ENCODE peak calls at places on chromosomes 16 and 17, in nine cellular contexts. F is suprapubic skin; I is aorta; K is tibial nerve; T is fibroblast of lung; L is CD4-positive, alpha-beta T cell; D is AG04450; Z is H1; Y is thoracic aorta. R is an unnamed sample.
A peak's percentile ranks its signal among the peaks of the same experiment; 100 is the strongest.

GRCh38 chr17:76562734-76563148 is 22.9 kb downstream of the PRCD start:
- DNase-seq in F (no peak), I (no peak), K (no peak), T (peak; percentile 90), L (no peak), D (peak; percentile 72), Z (no peak), Y (no peak), R (peak; percentile 65)

GRCh38 chr16:89860747-89861304 is 12.6 kb upstream of the TCF25 start:
- DNase-seq in F (no peak), I (peak; percentile 85), K (peak; percentile 29), T (peak; percentile 10), L (peak; percentile 67), D (no peak), Z (peak; percentile 65), Y (no peak), R (peak; percentile 50)

GRCh38 chr16:84358601-84359295 is 9.6 kb upstream of the ATP2C2 start:
- DNase-seq in F (no peak), I (no peak), K (no peak), T (no peak), L (no peak), D (no peak), Z (no peak), Y (no peak), R (no peak)

GRCh38 chr17:46894024-46894423 is 28.9 kb upstream of the GOSR2 start:
- DNase-seq in F (no peak), I (no peak), K (no peak), T (no peak), L (no peak), D (no peak), Z (no peak), Y (no peak), R (no peak)

GRCh38 chr17:17297217-17297616 is 6.0 kb upstream of the NT5M start:
- DNase-seq in F (no peak), I (no peak), K (no peak), T (no peak), L (no peak), D (no peak), Z (no peak), Y (no peak), R (no peak)

GRCh38 chr17:50049636-50050035 is 6.3 kb upstream of the ITGA3 start:
- DNase-seq in F (peak; percentile 36), I (peak; percentile 16), K (no peak), T (no peak), L (no peak), D (no peak), Z (no peak), Y (no peak), R (no peak)

GRCh38 chr17:21129023-21129681 is 2.4 kb downstream of the DHRS7B start:
- DNase-seq in F (no peak), I (no peak), K (no peak), T (peak; percentile 34), L (no peak), D (peak; percentile 26), Z (no peak), Y (no peak), R (peak; percentile 32)

GRCh38 chr16:84579936-84580335 is 37.9 kb downstream of the COTL1 start:
- DNase-seq in F (no peak), I (no peak), K (no peak), T (no peak), L (no peak), D (no peak), Z (no peak), Y (no peak), R (no peak)

GRCh38 chr16:71296584-71297133 is 7.5 kb upstream of the CMTR2 start:
- DNase-seq in F (no peak), I (no peak), K (no peak), T (no peak), L (no peak), D (no peak), Z (no peak), Y (no peak), R (no peak)

GRCh38 chr16:71293921-71294320 is 4.7 kb upstream of the CMTR2 start:
- DNase-seq in F (no peak), I (no peak), K (no peak), T (no peak), L (no peak), D (no peak), Z (no peak), Y (no peak), R (no peak)

GRCh38 chr16:71297252-71297651 is 8.1 kb upstream of the CMTR2 start:
- DNase-seq in F (no peak), I (no peak), K (no peak), T (no peak), L (no peak), D (no peak), Z (no peak), Y (no peak), R (no peak)

DNA sequence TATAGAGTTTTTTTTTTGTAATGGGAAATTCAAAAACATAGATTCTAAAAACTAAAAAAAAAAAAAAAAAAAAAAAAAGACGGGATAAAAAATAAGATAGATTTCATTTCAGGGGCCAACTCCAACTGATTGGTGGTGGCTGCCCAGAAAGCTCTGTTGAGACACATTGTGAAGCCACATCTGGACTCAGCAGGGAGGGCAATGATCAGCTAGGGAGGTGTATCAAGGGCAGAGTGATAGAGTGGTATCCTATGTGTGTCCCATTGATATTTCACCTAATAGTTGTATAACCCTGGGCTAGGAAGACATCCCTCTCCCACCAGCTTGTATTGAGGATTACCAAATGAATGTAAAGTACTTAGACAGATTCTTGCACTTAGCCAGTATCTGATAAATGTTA is 6.7 kb upstream of the CMTR2 start:
- DNase-seq in F (no peak), I (no peak), K (no peak), T (no peak), L (no peak), D (no peak), Z (no peak), Y (no peak), R (no peak)
- H3K27ac ChIP-seq in F (no peak overlapping the region), I (no peak overlapping the region), K (no peak overlapping the region), T (no peak overlapping the region), L (no peak overlapping the region), D (no peak overlapping the region), Z (no peak overlapping the region), Y (no peak overlapping the region), R (no peak overlapping the region)

GRCh38 chr17:8464941-8465340 is 29.3 kb downstream of the NDEL1 start:
- DNase-seq in F (no peak), I (no peak), K (no peak), T (no peak), L (no peak), D (no peak), Z (no peak), Y (no peak), R (no peak)

GRCh38 chr17:8466466-8466865 is 30.8 kb downstream of the NDEL1 start:
- DNase-seq in F (no peak), I (no peak), K (no peak), T (peak; percentile 62), L (no peak), D (peak; percentile 11), Z (no peak), Y (no peak), R (no peak)

GRCh38 chr17:8466873-8467272 is 31.2 kb downstream of the NDEL1 start:
- DNase-seq in F (no peak), I (no peak), K (no peak), T (no peak), L (no peak), D (no peak), Z (no peak), Y (no peak), R (no peak)

GRCh38 chr17:8467527-8467926 is 31.8 kb downstream of the NDEL1 start:
- DNase-seq in F (no peak), I (no peak), K (no peak), T (no peak), L (no peak), D (no peak), Z (no peak), Y (no peak), R (no peak)

GRCh38 chr17:8465381-8466158 is 29.9 kb downstream of the NDEL1 start:
- DNase-seq in F (no peak), I (no peak), K (no peak), T (no peak), L (no peak), D (no peak), Z (no peak), Y (no peak), R (no peak)
- H3K27ac ChIP-seq in F (peak overlapping the region; percentile 65), I (peak overlapping the region; percentile 11), K (no peak overlapping the region), T (no peak overlapping the region), L (no peak overlapping the region), D (peak overlapping the region; percentile 31), Z (no peak overlapping the region), Y (peak overlapping the region; percentile 53), R (no peak overlapping the region)

GRCh38 chr17:82287013-82287848 is 13.7 kb upstream of the CSNK1D start:
- DNase-seq in F (no peak), I (no peak), K (no peak), T (no peak), L (no peak), D (no peak), Z (no peak), Y (no peak), R (no peak)
- H3K27ac ChIP-seq in F (no peak overlapping the region), I (no peak overlapping the region), K (peak overlapping the region; percentile 29), T (peak overlapping the region; percentile 48), L (no peak overlapping the region), D (peak overlapping the region; percentile 82), Z (no peak overlapping the region), Y (no peak overlapping the region), R (peak overlapping the region; percentile 60)

GRCh38 chr16:68055395-68055794 is 29.8 kb upstream of the NFATC3 start:
- DNase-seq in F (no peak), I (no peak), K (no peak), T (no peak), L (no peak), D (no peak), Z (no peak), Y (no peak), R (no peak)
- H3K27ac ChIP-seq in F (no peak overlapping the region), I (no peak overlapping the region), K (no peak overlapping the region), T (no peak overlapping the region), L (no peak overlapping the region), D (no peak overlapping the region), Z (no peak overlapping the region), Y (no peak overlapping the region), R (no peak overlapping the region)

DNA sequence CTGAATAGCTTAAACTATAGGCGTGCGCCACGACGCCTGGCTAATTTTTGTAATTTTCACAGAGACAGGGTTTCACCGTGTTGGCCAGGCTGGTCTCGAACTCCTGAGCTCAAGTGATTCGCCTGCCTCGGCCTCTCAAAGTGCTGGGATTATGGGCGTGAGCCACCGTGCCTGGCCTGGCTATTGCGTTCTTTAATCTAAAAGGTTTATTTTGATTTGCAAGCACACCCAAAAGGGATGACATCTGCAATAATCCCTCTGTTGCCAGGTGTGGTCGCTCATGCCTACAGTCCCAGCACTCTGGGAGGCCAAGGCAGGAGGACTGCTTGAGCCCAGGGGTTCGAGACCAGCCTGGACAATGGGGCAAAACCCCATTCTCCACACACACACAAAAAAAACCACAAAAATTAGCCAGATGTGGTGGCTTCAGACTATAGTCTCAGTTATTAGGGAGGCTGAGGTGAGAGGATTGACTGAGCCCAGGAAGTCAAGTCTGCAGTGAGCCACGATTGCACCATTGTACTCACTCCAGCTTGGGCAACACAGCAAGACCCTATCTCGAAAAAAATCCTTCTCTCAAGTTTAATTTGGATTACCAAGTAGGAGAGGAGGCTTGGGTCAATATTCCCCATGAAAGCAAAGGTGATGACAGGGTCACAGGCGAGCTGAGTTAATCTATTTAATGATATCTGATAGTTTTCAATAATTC is 144.1 kb downstream of the PARN start:
- DNase-seq in F (no peak), I (no peak), K (no peak), T (no peak), L (no peak), D (no peak), Z (no peak), Y (no peak), R (no peak)
- H3K27ac ChIP-seq in F (peak overlapping the region; percentile 54), I (peak overlapping the region; percentile 20), K (no peak overlapping the region), T (peak overlapping the region; percentile 46), L (no peak overlapping the region), D (peak overlapping the region; percentile 76), Z (no peak overlapping the region), Y (no peak overlapping the region), R (peak overlapping the region; percentile 50)

R was measured in uterus.